ENCODE peak calls at places on chromosomes 6 and 20, in six cellular contexts. K is CD8-positive, alpha-beta T cell; J is ecto neural progenitor cell; N is HEK293T; Q is AG08396; O is Ammon's horn. Y is an unnamed sample.

GRCh38 chr6:109687271-109687721 is 3.7 kb downstream of the AK9 start:
- DNase-seq in K (no peak), J (no peak), N (no peak), Q (peak), O (no peak), Y (no peak)

GRCh38 chr20:45469336-45470261 is at the start of gene WFDC2:
- DNase-seq in K (no peak), J (peak), N (no peak), Q (no peak), O (no peak), Y (peak)

GRCh38 chr20:35474504-35474903 is 19.1 kb downstream of the CEP250 start:
- DNase-seq in K (no peak), J (no peak), N (no peak), Q (no peak), O (no peak), Y (no peak)

GRCh38 chr6:20712011-20712410 is 177.8 kb downstream of the CDKAL1 start:
- DNase-seq in K (no peak), J (no peak), N (no peak), Q (no peak), O (no peak), Y (no peak)

GRCh38 chr6:27332692-27333641 is 20.9 kb upstream of the POM121L2 start:
- DNase-seq in K (no peak), J (peak), N (peak), Q (peak), O (peak), Y (no peak)

GRCh38 chr6:31620586-31621319 is at the start of gene PRRC2A:
- DNase-seq in K (peak), J (peak), N (peak), Q (peak), O (peak), Y (peak)

GRCh38 chr20:13877789-13878188 is 93.0 kb downstream of the NDUFAF5 start:
- DNase-seq in K (no peak), J (no peak), N (no peak), Q (no peak), O (no peak), Y (no peak)

GRCh38 chr6:142121342-142121741 is 11.4 kb upstream of the GJE1 start:
- DNase-seq in K (no peak), J (no peak), N (no peak), Q (no peak), O (no peak), Y (no peak)

GRCh38 chr6:68087399-68088133 is 547.5 kb upstream of the ADGRB3 start:
- DNase-seq in K (no peak), J (no peak), N (no peak), Q (no peak), O (no peak), Y (no peak)

GRCh38 chr6:106628658-106629102 is 618 bp downstream of the RTN4IP1 start:
- DNase-seq in K (no peak), J (no peak), N (no peak), Q (no peak), O (peak), Y (no peak)

GRCh38 chr6:159760602-159761057 is 1.2 kb upstream of the ACAT2 start:
- DNase-seq in K (no peak), J (peak), N (no peak), Q (peak), O (no peak), Y (no peak)

GRCh38 chr6:13765570-13765969 is 48.8 kb downstream of the MCUR1 start:
- DNase-seq in K (no peak), J (no peak), N (no peak), Q (no peak), O (no peak), Y (no peak)

GRCh38 chr6:142373268-142374089 is 71.7 kb downstream of the ADGRG6 start:
- DNase-seq in K (no peak), J (no peak), N (no peak), Q (no peak), O (no peak), Y (no peak)

GRCh38 chr20:8388146-8388545 is 256.1 kb downstream of the PLCB1 start:
- DNase-seq in K (no peak), J (no peak), N (no peak), Q (peak), O (no peak), Y (no peak)

GRCh38 chr6:87210979-87211378 is 55.6 kb downstream of the ZNF292 start:
- DNase-seq in K (no peak), J (no peak), N (no peak), Q (no peak), O (no peak), Y (no peak)

GRCh38 chr6:111486921-111487320 is 3.9 kb upstream of the REV3L start:
- DNase-seq in K (no peak), J (no peak), N (no peak), Q (no peak), O (no peak), Y (no peak)

GRCh38 chr6:122322824-122323223 is 76.6 kb upstream of the HSF2 start:
- DNase-seq in K (no peak), J (no peak), N (no peak), Q (no peak), O (peak), Y (no peak)

GRCh38 chr6:112007254-112007653 is 46.6 kb upstream of the CCN6 start:
- DNase-seq in K (no peak), J (no peak), N (no peak), Q (peak), O (no peak), Y (no peak)

GRCh38 chr6:11828185-11828897 is 49.7 kb upstream of the ADTRP start:
- DNase-seq in K (no peak), J (no peak), N (no peak), Q (no peak), O (no peak), Y (no peak)

GRCh38 chr6:148440877-148441453 is 98.3 kb downstream of the SASH1 start:
- DNase-seq in K (no peak), J (no peak), N (no peak), Q (peak), O (peak), Y (peak)

GRCh38 chr20:9609892-9610502 is 95.6 kb downstream of the LAMP5 start:
- DNase-seq in K (peak), J (peak), N (peak), Q (peak), O (peak), Y (no peak)

Y was measured in upper lobe of right lung.